ENCODE peak calls at places on chromosomes 13 and 19, in four cellular contexts. T is heart right ventricle, N is NT2/D1, G is IMR-90. S is an unnamed sample. For H3K4me1 and H3K27me3, the result is how much of the 10 kb centered on the place peaks cover.

GRCh38 chr19:10861118-10861651 is 10.2 kb upstream of the CARM1 start:
- DNase-seq in N (no peak), G (no peak), T (no peak), S (peak)

GRCh38 chr13:23776698-23777570 is 112.3 kb downstream of the MIPEP start:
- DNase-seq in T (no peak), G (no peak), N (no peak), S (no peak)

GRCh38 chr19:43316591-43317319 is 36.7 kb upstream of the CD177 start:
- DNase-seq in T (no peak), N (no peak), G (peak), S (peak)

GRCh38 chr13:110445183-110445582 is 116.3 kb downstream of the RAB20 start:
- DNase-seq in N (no peak), G (peak), T (no peak), S (no peak)

GRCh38 chr13:24130134-24130792 is 30.3 kb upstream of the SPATA13 start:
- DNase-seq in G (peak), N (no peak), T (no peak), S (no peak)

GRCh38 chr19:45306522-45307027 is 16.1 kb downstream of the CKM start:
- DNase-seq in N (no peak), G (no peak), T (no peak), S (peak)

GRCh38 chr13:104586010-104586746 is 1520.0 kb upstream of the SLC10A2 start:
- DNase-seq in G (peak), N (no peak), T (no peak), S (no peak)

GRCh38 chr13:41751277-41751676 is 209.6 kb downstream of the VWA8 start:
- DNase-seq in N (no peak), T (no peak), G (peak), S (no peak)

GRCh38 chr13:48078251-48078656 is 16.6 kb downstream of the MED4 start:
- DNase-seq in T (no peak), G (no peak), N (no peak), S (no peak)

GRCh38 chr13:44022196-44022595 is 142.5 kb downstream of the LACC1 start:
- DNase-seq in G (no peak), T (no peak), N (no peak), S (no peak)

GRCh38 chr19:57672466-57672865 is 3.7 kb downstream of the ZSCAN4 start:
- DNase-seq in G (no peak), T (no peak), N (no peak), S (no peak)

GRCh38 chr13:47426126-47426849 is 529.4 kb upstream of the HTR2A start:
- DNase-seq in T (no peak), N (no peak), G (peak), S (no peak)

GRCh38 chr19:15452111-15453047 is 2.6 kb upstream of the WIZ start:
- DNase-seq in N (peak), G (peak), T (peak), S (peak)

GRCh38 chr19:15673176-15673654 is 328 bp downstream of the CYP4F12 start:
- DNase-seq in G (no peak), N (no peak), T (peak), S (no peak)

GRCh38 chr19:10736916-10737551 is 19.2 kb downstream of the DNM2 start:
- DNase-seq in T (no peak), N (no peak), G (no peak), S (no peak)

GRCh38 chr13:40581277-40581579 is 85.2 kb downstream of the FOXO1 start:
- DNase-seq in N (no peak), G (no peak), T (no peak), S (no peak)

GRCh38 chr13:113148407-113148806 is 10.0 kb upstream of the PROZ start:
- DNase-seq in T (no peak), G (no peak), N (no peak), S (no peak)

GRCh38 chr19:3406571-3407111 is 40.3 kb downstream of the NFIC start:
- DNase-seq in T (no peak), G (no peak), N (no peak), S (no peak)

GRCh38 chr13:76637651-76638111 is 248.5 kb downstream of the KCTD12 start:
- DNase-seq in G (peak), N (no peak), T (no peak), S (no peak)

GRCh38 chr13:110907951-110908898 is 6.6 kb downstream of the ANKRD10 start:
- DNase-seq in G (peak), T (no peak), N (peak), S (peak)

GRCh38 chr13:53191091-53191490 is 162.5 kb downstream of the OLFM4 start:
- DNase-seq in T (no peak), G (peak), N (peak), S (peak)

GRCh38 chr13:70333752-70334151 is 225.5 kb upstream of the KLHL1 start:
- DNase-seq in N (no peak), T (no peak), G (no peak), S (no peak)

GRCh38 chr19:46574533-46574932 is 26.6 kb upstream of the CALM3 start:
- DNase-seq in N (no peak), G (no peak), T (no peak), S (no peak)

GRCh38 chr13:100710176-100710575 is 35.6 kb upstream of the TMTC4 start:
- DNase-seq in T (no peak), G (no peak), N (no peak), S (no peak)

GRCh38 chr19:55600336-55601028 is 394 bp downstream of the ZNF524 start:
- DNase-seq in T (no peak), G (peak), N (peak), S (peak)

GRCh38 chr13:95858286-95859075 is 181.5 kb downstream of the DNAJC3 start:
- DNase-seq in G (peak), N (no peak), T (no peak), S (no peak)

GRCh38 chr13:111184685-111185401 is 69.7 kb downstream of the ARHGEF7 start:
- DNase-seq in T (no peak), G (no peak), N (no peak), S (no peak)

GRCh38 chr13:110407021-110407420 is 99.9 kb downstream of the COL4A2 start:
- DNase-seq in T (no peak), G (no peak), N (no peak), S (no peak)

GRCh38 chr13:60721063-60721462 is 324.0 kb downstream of the TDRD3 start:
- DNase-seq in N (no peak), T (no peak), G (no peak), S (no peak)

GRCh38 chr13:110434629-110435028 is 126.9 kb downstream of the RAB20 start:
- DNase-seq in G (no peak), T (no peak), N (no peak), S (no peak)

GRCh38 chr13:89199138-89199537 is 1528.0 kb downstream of the SLITRK5 start:
- DNase-seq in G (no peak), N (no peak), T (no peak), S (no peak)

GRCh38 chr13:62234780-62235530 is 819.3 kb upstream of the PCDH20 start:
- DNase-seq in G (no peak), T (no peak), N (no peak), S (peak)

GRCh38 chr13:97224544-97225324 is 2.6 kb downstream of the MBNL2 start:
- DNase-seq in N (no peak), G (peak), T (no peak), S (peak)

GRCh38 chr13:50990540-50991506 is 81.2 kb downstream of the RNASEH2B start:
- DNase-seq in T (no peak), N (no peak), G (peak), S (peak)

GRCh38 chr19:7013678-7014077 is 7.6 kb downstream of the MBD3L2B start:
- DNase-seq in T (no peak), N (no peak), G (no peak), S (no peak)

GRCh38 chr19:1017906-1018305 is 3.0 kb downstream of the TMEM259 start:
- DNase-seq in T (no peak), G (no peak), N (no peak), S (no peak)
- H3K4me1 ChIP-seq in T (half or more), G (under half), N (under half), S (under half)

GRCh38 chr19:50817941-50818858 is 5.4 kb downstream of the KLK1 start:
- DNase-seq in N (no peak), G (no peak), T (peak), S (peak)
- H3K4me3 ChIP-seq in N (peak), G (peak), T (peak), S (peak)

GRCh38 chr19:41911889-41912731 is 16.1 kb downstream of the ERFL start:
- DNase-seq in N (no peak), T (no peak), G (no peak), S (no peak)
- H3K27me3 ChIP-seq in N (half or more), T (half or more), G (half or more), S (half or more)

GRCh38 chr19:33393286-33394005 is 19.9 kb downstream of the CEBPG start:
- DNase-seq in G (no peak), T (no peak), N (no peak), S (no peak)
- H3K4me1 ChIP-seq in G (under half), T (half or more), N (under half), S (under half)

GRCh38 chr19:13099073-13099999 is 3.3 kb downstream of the LYL1 start:
- DNase-seq in G (no peak), N (no peak), T (peak), S (no peak)

GRCh38 chr19:13095934-13096890 is 6.4 kb downstream of the LYL1 start:
- DNase-seq in N (no peak), G (no peak), T (peak), S (peak)

GRCh38 chr19:13096968-13097330 is 5.7 kb downstream of the LYL1 start:
- DNase-seq in N (no peak), T (peak), G (no peak), S (no peak)

GRCh38 chr19:13098291-13099072 is 4.2 kb downstream of the LYL1 start:
- DNase-seq in T (peak), N (no peak), G (no peak), S (peak)

DNA sequence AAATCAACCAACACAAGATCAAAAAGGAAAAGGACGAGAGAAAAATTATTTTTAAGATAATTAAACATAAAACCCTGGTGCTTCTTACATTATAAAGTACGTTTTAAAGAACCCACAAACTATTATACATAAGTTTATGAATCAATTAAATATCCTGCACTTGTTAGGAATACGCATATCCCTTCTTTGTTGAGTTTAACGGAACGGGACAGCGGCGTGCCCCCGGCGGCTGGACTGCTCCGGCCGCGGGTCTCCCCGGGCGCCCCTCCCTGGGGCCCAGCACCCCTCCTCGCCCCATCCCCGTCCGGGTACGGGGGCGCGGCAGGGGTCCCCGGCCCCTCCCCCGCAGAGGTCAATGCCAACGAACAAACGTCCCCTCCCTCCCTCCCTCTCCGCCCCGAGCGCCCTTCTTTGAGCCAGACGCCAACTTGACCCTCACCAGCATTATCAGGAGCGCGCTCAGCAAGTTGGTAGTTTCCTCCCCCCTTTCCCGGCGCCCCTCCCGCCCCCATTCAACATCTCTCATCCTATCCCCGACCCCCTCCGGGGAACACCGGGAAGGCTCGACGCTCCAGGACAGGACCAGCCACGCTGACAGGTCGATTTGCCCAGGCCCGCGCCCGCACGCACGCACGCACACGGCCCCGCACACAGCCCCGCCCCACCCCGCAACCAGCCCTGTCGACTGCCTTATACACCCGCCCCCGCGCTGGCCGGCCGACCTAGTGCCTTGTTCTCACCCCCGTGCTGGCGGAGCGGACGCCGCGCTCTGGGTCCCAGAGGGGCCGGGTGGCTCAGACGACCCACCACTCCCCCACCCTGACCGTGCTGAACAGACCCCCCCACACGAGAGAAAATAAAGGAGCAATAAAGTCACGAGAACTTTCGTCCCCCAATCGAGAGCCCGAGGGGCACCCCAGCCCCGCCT is 5.1 kb downstream of the LYL1 start:
- DNase-seq in T (peak), N (no peak), G (no peak), S (no peak)
- H3K4me3 ChIP-seq in T (peak), N (no peak), G (no peak), S (no peak)

GRCh38 chr19:51809787-51810186 is 14.8 kb downstream of the FPR3 start:
- DNase-seq in N (no peak), G (no peak), T (no peak), S (no peak)

GRCh38 chr19:51811344-51811743 is 16.4 kb downstream of the FPR3 start:
- DNase-seq in T (no peak), G (no peak), N (no peak), S (no peak)

GRCh38 chr19:51807925-51808324 is 13.0 kb downstream of the FPR3 start:
- DNase-seq in G (no peak), T (no peak), N (no peak), S (no peak)

GRCh38 chr19:51808333-51808986 is 13.5 kb downstream of the FPR3 start:
- DNase-seq in G (no peak), N (no peak), T (no peak), S (no peak)

GRCh38 chr19:51810228-51810627 is 15.3 kb downstream of the FPR3 start:
- DNase-seq in N (no peak), G (no peak), T (no peak), S (peak)
- H3K27me3 ChIP-seq in N (under half), G (under half), T (under half), S (under half)

S was measured in HAP-1.